ENCODE peak calls at places on chromosomes 7 and 10, in ten cellular contexts. Y, Z, S, G, E, V, I, W, N and J are unnamed samples.

GRCh38 chr7:1112109-1112508 is 24.2 kb downstream of the GPER1 start:
- DNase-seq in Y (no peak), Z (no peak), S (no peak), G (no peak), E (no peak), V (no peak), I (no peak), W (no peak), N (no peak), J (no peak)

GRCh38 chr10:43316988-43317387 is 50.1 kb upstream of the RASGEF1A start:
- DNase-seq in Y (no peak), Z (no peak), S (no peak), G (no peak), E (no peak), V (no peak), I (no peak), W (no peak), N (no peak), J (no peak)

GRCh38 chr10:90197766-90198165 is 496.4 kb downstream of the KIF20B start:
- DNase-seq in Y (no peak), Z (no peak), S (no peak), G (no peak), E (no peak), V (no peak), I (no peak), W (no peak), N (no peak), J (no peak)

GRCh38 chr10:14116837-14117236 is 213.9 kb downstream of the FRMD4A start:
- DNase-seq in Y (no peak), Z (no peak), S (no peak), G (no peak), E (no peak), V (no peak), I (no peak), W (no peak), N (no peak), J (no peak)

GRCh38 chr7:144842377-144842851 is 6.6 kb upstream of the TPK1 start:
- DNase-seq in Y (no peak), Z (no peak), S (no peak), G (no peak), E (peak), V (no peak), I (peak), W (no peak), N (peak), J (peak)

GRCh38 chr10:71831646-71832552 is 19.2 kb downstream of the PSAP start:
- DNase-seq in Y (no peak), Z (no peak), S (no peak), G (no peak), E (no peak), V (no peak), I (no peak), W (no peak), N (no peak), J (no peak)

GRCh38 chr7:87926581-87927461 is 7.2 kb upstream of the ADAM22 start:
- DNase-seq in Y (no peak), Z (peak), S (no peak), G (no peak), E (peak), V (no peak), I (no peak), W (no peak), N (peak), J (no peak)

GRCh38 chr10:4849555-4850242 is 23.7 kb downstream of the AKR1E2 start:
- DNase-seq in Y (peak), Z (peak), S (peak), G (peak), E (peak), V (peak), I (peak), W (peak), N (peak), J (peak)

GRCh38 chr10:68560916-68561691 is 967 bp downstream of the TET1 start:
- DNase-seq in Y (no peak), Z (no peak), S (no peak), G (no peak), E (peak), V (peak), I (no peak), W (peak), N (peak), J (no peak)

GRCh38 chr7:68865351-68865885 is 732.9 kb upstream of the AUTS2 start:
- DNase-seq in Y (no peak), Z (no peak), S (no peak), G (no peak), E (no peak), V (no peak), I (no peak), W (no peak), N (no peak), J (no peak)

GRCh38 chr7:143485500-143485899 is 7.8 kb downstream of the TAS2R41 start:
- DNase-seq in Y (no peak), Z (no peak), S (no peak), G (no peak), E (no peak), V (no peak), I (no peak), W (no peak), N (no peak), J (no peak)

GRCh38 chr7:131219277-131220041 is 108.2 kb upstream of the MKLN1 start:
- DNase-seq in Y (no peak), Z (no peak), S (no peak), G (peak), E (no peak), V (no peak), I (no peak), W (no peak), N (peak), J (no peak)

GRCh38 chr10:51186358-51186757 is 112.1 kb downstream of the PRKG1 start:
- DNase-seq in Y (no peak), Z (no peak), S (no peak), G (no peak), E (no peak), V (no peak), I (no peak), W (no peak), N (no peak), J (no peak)

GRCh38 chr7:95425694-95426093 is 9.1 kb downstream of the PON2 start:
- DNase-seq in Y (no peak), Z (no peak), S (no peak), G (no peak), E (no peak), V (no peak), I (no peak), W (no peak), N (no peak), J (no peak)

GRCh38 chr7:137337902-137338301 is 5.6 kb downstream of the PTN start:
- DNase-seq in Y (no peak), Z (no peak), S (no peak), G (no peak), E (no peak), V (no peak), I (no peak), W (no peak), N (no peak), J (no peak)

GRCh38 chr7:84589012-84589411 is 394.4 kb upstream of the SEMA3A start:
- DNase-seq in Y (no peak), Z (no peak), S (no peak), G (no peak), E (no peak), V (no peak), I (no peak), W (no peak), N (no peak), J (no peak)

GRCh38 chr10:83515001-83515400 is 624.3 kb upstream of the GHITM start:
- DNase-seq in Y (no peak), Z (no peak), S (no peak), G (no peak), E (no peak), V (no peak), I (no peak), W (no peak), N (no peak), J (no peak)

GRCh38 chr7:113392841-113393540 is 274.6 kb upstream of the SMIM30 start:
- DNase-seq in Y (no peak), Z (no peak), S (no peak), G (no peak), E (no peak), V (no peak), I (no peak), W (no peak), N (no peak), J (no peak)

GRCh38 chr10:12380999-12381398 is 31.7 kb downstream of the CAMK1D start:
- DNase-seq in Y (no peak), Z (no peak), S (no peak), G (no peak), E (no peak), V (no peak), I (no peak), W (no peak), N (no peak), J (no peak)

GRCh38 chr7:80324032-80324431 is 187.8 kb downstream of the GNAT3 start:
- DNase-seq in Y (no peak), Z (no peak), S (no peak), G (peak), E (no peak), V (peak), I (no peak), W (no peak), N (no peak), J (no peak)